ENCODE peak calls at places on chromosomes 3 and 15, in eight cellular contexts. P is B cell; I is activated T-helper 1 cell treated with Interleukin-2 at 50 U/mL for 16 hours; W is HTR-8/SVneo; F is GM23338; L is GM12865; U is effector CD4-positive, alpha-beta T cell; X is NCI-H2081. Y is an unnamed sample.

GRCh38 chr15:64430000-64430735 is 30.2 kb upstream of the ZNF609 start:
- DNase-seq in U (peak; percentile 24), L (peak; percentile 83), I (peak; percentile 20), F (peak; percentile 88), P (no peak), W (no peak), X (peak; percentile 64), Y (peak; percentile 54)

GRCh38 chr15:89576417-89576773 is 1.1 kb downstream of the TICRR start:
- DNase-seq in X (no peak), W (no peak), U (no peak), P (peak; percentile 8), L (no peak), I (no peak), F (no peak), Y (no peak)

GRCh38 chr15:97791824-97792792 is 168.4 kb upstream of the ARRDC4 start:
- DNase-seq in W (no peak), L (no peak), P (no peak), X (no peak), I (no peak), U (no peak), F (peak; percentile 54), Y (peak; percentile 33)

GRCh38 chr15:64527263-64527984 is 67.0 kb downstream of the ZNF609 start:
- DNase-seq in I (no peak), U (no peak), F (no peak), W (peak; percentile 23), P (no peak), X (no peak), L (no peak), Y (no peak)

GRCh38 chr3:194058189-194058571 is 77.8 kb upstream of the HES1 start:
- DNase-seq in L (peak; percentile 55), I (no peak), W (no peak), U (no peak), X (no peak), P (peak; percentile 68), F (peak; percentile 92), Y (peak; percentile 78)

GRCh38 chr3:77746892-77747291 is 707.0 kb downstream of the ROBO2 start:
- DNase-seq in W (no peak), P (no peak), F (no peak), X (no peak), L (no peak), I (no peak), U (no peak), Y (no peak)

GRCh38 chr3:172658344-172659245 is 52.3 kb downstream of the NCEH1 start:
- DNase-seq in F (no peak), U (no peak), I (no peak), L (no peak), X (no peak), W (peak; percentile 86), P (no peak), Y (peak; percentile 49)

GRCh38 chr15:92383528-92384326 is 10.0 kb upstream of the ST8SIA2 start:
- DNase-seq in P (no peak), I (no peak), L (peak; percentile 55), U (no peak), X (no peak), W (no peak), F (peak; percentile 90), Y (peak; percentile 79)

GRCh38 chr15:63157891-63158431 is 684 bp upstream of the RPS27L start:
- DNase-seq in L (peak; percentile 69), P (peak; percentile 42), F (peak; percentile 84), U (no peak), W (peak; percentile 57), I (no peak), X (peak; percentile 31), Y (peak; percentile 50)

GRCh38 chr15:68930268-68931022 is at the start of gene SPESP1:
- DNase-seq in P (peak; percentile 33), W (no peak), U (peak; percentile 20), X (no peak), F (peak; percentile 11), I (peak; percentile 29), L (no peak), Y (peak; percentile 41)

GRCh38 chr15:86231864-86232801 is 152.5 kb downstream of the AGBL1 start:
- DNase-seq in W (no peak), F (peak; percentile 83), P (no peak), X (no peak), L (peak; percentile 42), I (no peak), U (peak; percentile 8), Y (peak; percentile 69)

GRCh38 chr3:194271459-194272035 is 79.6 kb downstream of the CPN2 start:
- DNase-seq in W (no peak), L (no peak), P (no peak), F (no peak), U (no peak), I (no peak), X (no peak), Y (no peak)

GRCh38 chr3:195708626-195709481 is 11.9 kb upstream of the MUC20 start:
- DNase-seq in F (no peak), U (no peak), I (no peak), P (no peak), L (peak; percentile 7), X (no peak), W (no peak), Y (no peak)

GRCh38 chr3:66606868-66607267 is 106.0 kb upstream of the LRIG1 start:
- DNase-seq in L (no peak), I (no peak), F (no peak), P (no peak), W (no peak), X (no peak), U (no peak), Y (no peak)

GRCh38 chr3:97835761-97836160 is 13.9 kb downstream of the CRYBG3 start:
- DNase-seq in W (no peak), F (no peak), P (no peak), L (no peak), X (peak; percentile 73), U (no peak), I (no peak), Y (no peak)

GRCh38 chr3:46677096-46677702 is 16.3 kb downstream of the ALS2CL start:
- DNase-seq in W (no peak), P (no peak), F (no peak), U (no peak), X (no peak), I (no peak), L (no peak), Y (no peak)

GRCh38 chr3:45592830-45593707 is 1.5 kb upstream of the LIMD1 start:
- DNase-seq in U (peak; percentile 57), I (peak; percentile 49), P (peak; percentile 73), L (peak; percentile 87), W (peak; percentile 85), F (peak; percentile 98), X (peak; percentile 91), Y (peak; percentile 92)